ENCODE peak calls at places on chromosomes 5 and 9, in five cellular contexts. Y is suprapubic skin, C is uterus, X is IMR-90, S is testis. W is an unnamed sample. For H3K9me3 and H3K36me3, the result is how much of the 10 kb centered on the place peaks cover.

GRCh38 chr9:137306546-137307254 is 4.6 kb upstream of the NRARP start:
- DNase-seq in Y (peak), C (peak), X (no peak), S (no peak), W (no peak)

GRCh38 chr5:111461261-111461671 is 51.1 kb downstream of the STARD4 start:
- DNase-seq in Y (no peak), C (no peak), X (peak), S (no peak), W (no peak)

GRCh38 chr9:96522371-96522770 is 72.4 kb downstream of the HABP4 start:
- DNase-seq in Y (no peak), C (no peak), X (no peak), S (no peak), W (no peak)

GRCh38 chr5:37207802-37208201 is 41.4 kb downstream of the CPLANE1 start:
- DNase-seq in Y (no peak), C (no peak), X (no peak), S (no peak), W (no peak)

GRCh38 chr5:95735436-95735835 is 4.3 kb downstream of the RHOBTB3 start:
- DNase-seq in Y (no peak), C (no peak), X (no peak), S (no peak), W (no peak)

GRCh38 chr9:119101048-119101447 is 268.2 kb downstream of the BRINP1 start:
- DNase-seq in Y (no peak), C (no peak), X (no peak), S (no peak), W (no peak)

GRCh38 chr9:133932633-133933032 is 59.5 kb downstream of the VAV2 start:
- DNase-seq in Y (no peak), C (no peak), X (no peak), S (no peak), W (no peak)

GRCh38 chr5:7078901-7079300 is 317.0 kb upstream of the ADCY2 start:
- DNase-seq in Y (no peak), C (no peak), X (no peak), S (peak), W (no peak)

GRCh38 chr9:71819115-71819739 is 50.9 kb upstream of the CEMIP2 start:
- DNase-seq in Y (no peak), C (no peak), X (peak), S (peak), W (no peak)

GRCh38 chr9:134267305-134268265 is 58.7 kb upstream of the RXRA start:
- DNase-seq in Y (no peak), C (no peak), X (no peak), S (peak), W (no peak)

GRCh38 chr9:93108301-93109041 is 12.5 kb downstream of the CARD19 start:
- DNase-seq in Y (peak), C (peak), X (no peak), S (no peak), W (no peak)

GRCh38 chr9:82271099-82271498 is 282.5 kb downstream of the SPATA31D1 start:
- DNase-seq in Y (no peak), C (no peak), X (peak), S (no peak), W (no peak)

GRCh38 chr5:60223342-60223741 is 329.8 kb upstream of the PDE4D start:
- DNase-seq in Y (no peak), C (no peak), X (no peak), S (no peak), W (no peak)

GRCh38 chr9:127501821-127502343 is 50.6 kb downstream of the LRSAM1 start:
- DNase-seq in Y (no peak), C (no peak), X (peak), S (no peak), W (no peak)

GRCh38 chr9:127503947-127504886 is 52.9 kb downstream of the LRSAM1 start:
- DNase-seq in Y (no peak), C (peak), X (peak), S (peak), W (peak)

GRCh38 chr9:127503379-127503921 is 52.1 kb downstream of the LRSAM1 start:
- DNase-seq in Y (no peak), C (no peak), X (no peak), S (no peak), W (no peak)

GRCh38 chr9:127500862-127501261 is 49.6 kb downstream of the LRSAM1 start:
- DNase-seq in Y (no peak), C (no peak), X (no peak), S (no peak), W (no peak)

DNA sequence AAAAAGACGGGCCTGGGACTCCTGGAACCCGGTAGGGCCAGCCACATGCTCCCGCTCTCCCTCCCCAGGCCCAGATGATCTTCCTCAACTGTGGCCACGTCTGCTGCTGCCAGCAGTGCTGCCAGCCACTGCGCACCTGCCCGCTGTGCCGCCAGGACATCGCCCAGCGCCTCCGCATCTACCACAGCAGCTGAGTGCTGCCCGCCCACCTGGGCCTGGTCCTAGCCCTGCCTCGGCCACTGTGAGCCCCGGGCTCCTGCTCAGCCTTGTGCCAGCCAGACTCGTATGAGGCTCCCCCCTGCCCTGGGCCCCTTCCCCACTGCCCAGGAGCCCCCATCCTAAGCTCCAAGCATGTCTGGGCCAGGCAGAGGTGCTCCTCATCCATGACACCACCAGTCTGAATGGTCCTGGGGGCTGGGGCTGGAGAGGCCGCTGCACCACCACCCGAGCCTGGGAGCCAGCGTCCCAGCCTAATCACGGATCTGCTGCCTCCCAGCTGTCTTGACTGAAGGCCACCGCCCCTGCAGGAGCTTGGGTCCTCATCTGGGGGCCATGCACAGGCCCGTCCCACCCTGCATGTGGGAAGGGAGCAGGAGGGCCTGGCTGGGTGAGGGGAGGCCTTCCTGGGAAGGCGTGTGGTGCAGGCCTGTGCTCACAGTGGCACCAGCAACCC is 51.5 kb downstream of the LRSAM1 start:
- DNase-seq in Y (no peak), C (no peak), X (no peak), S (no peak), W (no peak)
- TF ChIP-seq POLR2A in Y (no peak), C (no peak), X (no peak), S (no peak), W (no peak)

DNA sequence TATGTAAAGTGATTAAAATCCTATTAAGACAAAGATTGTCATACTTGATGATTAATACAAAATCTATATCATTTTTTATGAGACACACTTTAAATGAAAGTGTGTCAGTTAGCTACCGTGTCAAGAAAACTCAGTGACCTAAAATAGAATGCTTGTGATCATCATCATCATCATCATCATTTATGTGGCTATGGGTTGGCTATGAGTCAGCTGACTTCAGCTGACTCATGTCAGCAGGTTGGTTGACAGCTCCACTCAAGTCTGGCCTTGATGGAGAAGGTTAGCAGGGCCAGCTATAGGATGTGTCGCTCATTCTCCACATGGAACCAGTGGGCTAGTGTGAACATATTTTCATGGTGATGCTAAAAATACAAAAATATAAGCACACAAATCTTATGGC is 43.8 kb upstream of the ZNF300 start:
- DNase-seq in Y (no peak), C (no peak), X (no peak), S (no peak), W (no peak)
- H3K9me3 ChIP-seq in Y (under half), C (under half), X (under half), S (under half), W (half or more)

GRCh38 chr5:125256296-125256695 is 509.9 kb upstream of the ZNF608 start:
- DNase-seq in Y (no peak), C (no peak), X (no peak), S (no peak), W (no peak)
- H3K36me3 ChIP-seq in Y (under half), C (under half), X (under half), S (under half), W (under half)

DNA sequence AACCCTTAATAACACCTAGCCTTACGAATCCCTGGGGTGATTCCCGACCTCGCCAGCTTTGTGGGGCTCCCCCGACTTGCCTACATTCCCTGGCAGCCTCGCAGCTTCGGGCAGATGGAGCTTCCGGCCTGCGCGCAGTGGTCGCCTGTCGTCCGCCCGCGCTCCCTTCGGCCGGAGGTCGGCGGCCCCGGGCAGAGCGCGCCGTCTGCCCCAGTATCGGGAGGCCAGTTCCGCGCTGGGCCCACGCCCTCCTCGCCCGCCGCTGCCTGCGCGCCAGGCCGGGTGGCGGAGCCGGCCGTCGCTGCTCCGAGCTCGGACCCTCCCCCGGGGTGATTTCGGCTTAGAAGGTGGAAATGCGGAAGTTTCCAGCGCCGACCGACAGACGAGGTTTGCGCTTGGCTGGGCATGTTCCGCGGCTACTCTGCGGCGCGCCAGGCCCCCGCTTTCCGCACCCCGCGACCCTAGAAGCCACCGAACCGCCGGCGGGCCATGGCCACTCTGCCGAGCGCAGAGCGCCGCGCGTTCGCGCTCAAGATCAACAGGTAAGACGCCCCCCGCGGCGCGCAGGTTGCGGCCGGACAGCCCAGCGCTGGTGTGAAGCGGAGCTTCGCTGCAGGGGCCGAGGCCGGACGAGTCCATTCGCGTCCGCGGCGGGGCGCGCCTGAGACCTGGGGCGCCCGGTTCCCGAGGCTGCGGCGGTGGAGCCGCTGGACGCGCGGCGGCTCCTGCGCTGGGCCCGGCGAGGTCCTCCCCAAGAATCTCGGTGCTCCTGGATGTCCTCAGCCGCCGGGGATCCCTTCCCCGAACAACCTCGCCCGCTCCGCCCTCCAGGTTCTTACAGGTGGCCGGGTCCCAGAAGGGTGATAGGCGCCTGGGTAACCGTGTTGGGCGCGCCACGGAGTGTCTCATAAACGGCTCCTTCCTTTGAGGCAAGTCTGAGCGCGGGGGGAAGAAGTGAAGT is at the start of gene DOCK8:
- DNase-seq in Y (peak), C (peak), X (no peak), S (peak), W (peak)
- TF ChIP-seq POLR2A in Y (no peak), C (no peak), X (no peak), S (no peak), W (no peak)

DNA sequence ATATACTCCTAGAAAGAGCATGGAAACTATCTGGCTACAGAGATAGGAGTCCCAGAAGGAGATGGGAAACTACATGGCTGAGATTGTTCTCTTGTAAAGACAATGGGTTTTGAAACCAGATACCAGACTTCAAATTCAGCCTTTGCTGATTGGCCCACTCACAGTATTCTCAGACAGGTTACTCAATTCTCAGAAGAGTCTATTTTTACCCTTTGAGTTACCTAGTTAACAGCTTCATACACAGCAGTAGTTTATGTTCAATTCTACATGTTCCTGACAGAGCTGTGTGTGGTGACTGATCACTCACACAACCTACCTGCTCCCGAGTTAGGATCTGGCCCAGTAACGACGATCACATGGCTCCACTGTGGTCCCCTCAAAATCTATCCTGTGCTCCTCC is 14.0 kb downstream of the ZFP62 start:
- DNase-seq in Y (no peak), C (no peak), X (no peak), S (no peak), W (no peak)
- H3K9me3 ChIP-seq in Y (under half), C (under half), X (half or more), S (under half), W (under half)

DNA sequence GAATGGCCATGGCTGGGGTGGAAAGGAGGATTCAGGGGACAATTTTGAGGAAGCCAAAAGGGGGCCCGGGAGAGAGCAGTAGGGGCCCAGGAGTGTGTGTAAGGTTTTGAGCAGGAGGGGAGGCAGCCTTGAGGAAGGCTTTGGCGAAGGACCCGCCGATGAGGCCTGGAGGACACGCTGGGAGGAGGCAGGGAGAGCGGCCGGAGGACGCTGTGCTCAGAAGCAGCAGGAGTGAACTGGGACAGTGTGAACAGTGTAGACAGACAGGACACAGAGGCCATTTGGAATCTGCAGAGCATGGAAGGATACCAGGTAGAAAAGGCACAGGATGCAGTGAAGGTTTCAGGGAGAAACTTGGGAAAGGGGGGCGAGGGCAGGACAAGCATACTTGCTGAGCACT is 14.9 kb downstream of the UNC5A start:
- DNase-seq in Y (no peak), C (no peak), X (no peak), S (no peak), W (no peak)
- H3K36me3 ChIP-seq in Y (under half), C (under half), X (under half), S (under half), W (under half)

GRCh38 chr5:55994502-55994997 is at the start of gene IL6ST:
- DNase-seq in Y (peak), C (no peak), X (peak), S (no peak), W (no peak)
- TF ChIP-seq POLR2A in Y (peak), C (peak), X (peak), S (no peak), W (peak)

DNA sequence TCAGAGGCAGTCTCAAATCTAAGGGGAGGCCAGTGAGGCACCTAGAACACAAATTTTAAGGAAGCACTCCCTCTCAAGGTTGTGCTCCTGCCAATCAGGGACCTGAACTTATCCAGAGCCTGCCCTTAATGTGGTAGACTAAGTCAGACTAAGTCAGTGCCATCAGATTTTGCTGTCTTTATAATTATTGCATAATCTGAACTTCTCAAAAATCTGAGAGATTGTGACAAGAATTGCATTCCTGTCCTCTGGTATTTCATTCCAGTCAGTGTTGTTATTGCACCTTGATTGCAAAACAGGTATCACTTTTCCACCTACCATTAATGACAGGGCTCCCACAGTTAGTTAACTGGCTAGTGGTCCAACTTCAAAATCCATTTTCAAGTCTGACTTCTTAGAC is 197.1 kb upstream of the HCN1 start:
- DNase-seq in Y (no peak), C (no peak), X (no peak), S (no peak), W (no peak)
- H3K9me3 ChIP-seq in Y (under half), C (under half), X (under half), S (under half), W (under half)

DNA sequence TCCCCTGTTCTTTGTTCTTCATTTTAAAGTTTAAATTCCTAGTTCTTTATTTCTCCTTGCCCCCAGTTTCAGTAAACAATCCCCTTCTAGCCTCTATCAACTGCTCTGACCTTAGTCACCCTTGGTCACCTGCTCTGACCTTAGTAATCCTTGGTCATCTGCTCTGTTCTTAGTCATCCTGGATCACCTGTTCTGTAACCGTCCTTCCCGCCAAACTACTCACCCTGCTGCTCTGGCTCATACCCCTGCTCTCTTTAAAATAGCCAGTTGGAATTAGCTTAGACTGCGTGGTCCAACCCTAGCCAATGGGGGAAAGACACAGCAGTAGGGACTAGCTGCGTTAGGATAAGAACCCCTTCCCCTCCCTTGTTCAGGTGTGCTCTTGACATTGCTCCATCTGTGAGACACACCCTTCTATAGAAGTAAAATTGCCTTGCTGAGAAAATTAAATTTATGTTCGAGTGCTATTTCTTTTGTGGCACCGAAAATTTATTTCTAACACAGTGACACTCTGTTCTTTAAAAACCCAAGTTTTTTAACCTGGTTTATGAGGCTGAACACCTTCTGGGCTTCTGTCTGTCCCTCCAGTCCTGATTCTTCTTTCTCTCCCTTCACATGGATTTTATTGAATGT is 3.8 kb downstream of the PRRC1 start:
- DNase-seq in Y (no peak), C (no peak), X (no peak), S (no peak), W (no peak)
- H3K36me3 ChIP-seq in Y (under half), C (under half), X (under half), S (under half), W (under half)

DNA sequence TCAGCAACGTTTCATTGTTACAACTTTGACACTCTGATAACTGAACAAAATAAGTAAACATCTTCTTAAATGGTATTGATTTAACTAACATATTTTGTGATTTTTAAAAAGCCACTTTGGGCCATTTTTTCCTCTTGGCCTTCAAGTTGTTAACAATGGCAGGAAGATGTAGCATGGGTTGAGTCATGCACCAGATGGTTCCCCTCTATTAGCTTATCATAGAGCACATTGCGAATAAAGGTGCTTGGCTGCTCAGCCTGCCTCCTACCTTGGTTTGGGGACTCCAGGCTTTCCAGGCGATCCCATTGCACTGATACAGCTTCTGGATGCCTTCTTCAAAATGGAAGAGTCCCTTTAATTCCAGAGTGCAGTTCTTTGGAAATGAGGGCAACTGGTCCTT is 24.1 kb upstream of the CER1 start:
- DNase-seq in Y (no peak), C (no peak), X (no peak), S (no peak), W (no peak)
- TF ChIP-seq POLR2A in Y (no peak), C (no peak), X (no peak), S (no peak), W (no peak)

W was measured in esophagus muscularis mucosa.